ENCODE peak calls at places on chromosomes 11 and 22, in five cellular contexts. L, P, A, M and G are unnamed samples.

GRCh38 chr11:134533511-134533910 is 121.5 kb upstream of the B3GAT1 start:
- DNase-seq in L (no peak), P (no peak), A (peak; percentile 5), M (no peak), G (no peak)

GRCh38 chr11:72579816-72580647 is 94.2 kb downstream of the PDE2A start:
- DNase-seq in L (no peak), P (no peak), A (no peak), M (no peak), G (no peak)

GRCh38 chr11:130478204-130478701 is 29.8 kb downstream of the ADAMTS15 start:
- DNase-seq in L (no peak), P (peak; percentile 44), A (no peak), M (peak; percentile 73), G (peak; percentile 37)

GRCh38 chr11:100778386-100778785 is 91.3 kb downstream of the ARHGAP42 start:
- DNase-seq in L (no peak), P (no peak), A (no peak), M (no peak), G (no peak)

GRCh38 chr22:29801796-29802195 is 34.6 kb downstream of the UQCR10 start:
- DNase-seq in L (no peak), P (no peak), A (no peak), M (no peak), G (no peak)

GRCh38 chr11:85752890-85753581 is 57.9 kb downstream of the SYTL2 start:
- DNase-seq in L (no peak), P (no peak), A (no peak), M (no peak), G (no peak)

GRCh38 chr11:65821107-65821506 is 12.7 kb upstream of the SNX32 start:
- DNase-seq in L (peak; percentile 20), P (no peak), A (no peak), M (peak; percentile 65), G (no peak)

GRCh38 chr11:96426356-96427103 is 36.7 kb downstream of the JRKL start:
- DNase-seq in L (peak; percentile 27), P (no peak), A (no peak), M (peak; percentile 47), G (peak; percentile 55)

GRCh38 chr11:44868021-44868420 is 82.7 kb downstream of the TP53I11 start:
- DNase-seq in L (no peak), P (no peak), A (no peak), M (no peak), G (no peak)

DNA sequence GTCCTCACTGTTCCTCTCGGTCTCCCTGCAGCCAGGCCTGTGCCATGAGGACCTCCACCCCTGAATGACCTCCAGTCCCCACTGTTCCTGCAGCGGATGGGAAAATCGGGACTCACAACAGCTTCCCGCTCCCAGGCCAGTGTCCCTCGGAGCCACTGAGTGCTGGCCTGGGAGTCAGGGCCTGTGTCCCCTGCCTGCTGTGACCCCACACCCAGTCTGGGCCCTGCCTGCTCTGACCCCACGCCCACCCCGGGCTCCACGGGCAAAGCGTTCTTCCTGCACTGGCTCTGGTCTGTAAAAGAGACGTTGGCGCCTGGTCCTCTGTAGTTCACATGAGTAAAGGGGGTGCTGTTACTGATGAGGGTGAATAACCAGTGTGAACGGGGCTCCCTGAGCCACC is 73.0 kb upstream of the SHISAL1 start:
- DNase-seq in L (no peak), P (no peak), A (no peak), M (no peak), G (no peak)
- H3K4me3 ChIP-seq in L (no peak overlapping the region), P (no peak overlapping the region), A (no peak overlapping the region), M (no peak overlapping the region), G (no peak overlapping the region)

DNA sequence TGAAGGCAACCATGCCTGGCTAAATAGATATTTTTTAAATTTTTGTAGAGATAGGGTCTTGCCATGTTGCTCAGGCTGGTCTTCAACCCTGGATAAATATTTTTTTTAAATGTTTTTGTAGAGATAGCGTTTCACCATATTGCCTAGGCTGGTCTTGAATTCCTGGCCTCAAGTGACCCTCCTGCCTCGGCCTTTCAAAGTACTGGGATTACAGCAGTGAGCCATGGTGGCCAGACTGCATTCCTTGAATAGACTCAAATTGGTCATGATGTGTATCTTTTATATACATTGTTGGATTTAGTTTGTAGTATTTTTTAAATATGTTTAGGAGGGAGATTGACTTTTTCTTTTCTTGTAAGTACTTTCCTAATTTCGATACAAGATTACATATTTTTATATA is 325.7 kb upstream of the C11orf87 start:
- DNase-seq in L (no peak), P (no peak), A (no peak), M (no peak), G (no peak)
- H3K4me1 ChIP-seq in L (no peaks in the 10 kb centered on the region), P (no peaks in the 10 kb centered on the region), A (no peaks in the 10 kb centered on the region), M (no peaks in the 10 kb centered on the region), G (no peaks in the 10 kb centered on the region)

GRCh38 chr22:50269573-50270301 is 443 bp downstream of the MAPK11 start:
- DNase-seq in L (no peak), P (no peak), A (no peak), M (peak; percentile 53), G (peak; percentile 36)
- H3K4me3 ChIP-seq in L (peak overlapping the region; percentile 36), P (peak overlapping the region; percentile 58), A (no peak overlapping the region), M (peak overlapping the region; percentile 29), G (peak overlapping the region; percentile 14)

GRCh38 chr11:118930152-118930712 is 4.5 kb upstream of the BCL9L start:
- DNase-seq in L (peak; percentile 75), P (peak; percentile 99), A (peak; percentile 95), M (peak; percentile 95), G (peak; percentile 76)

GRCh38 chr11:118928108-118928869 is 2.6 kb upstream of the BCL9L start:
- DNase-seq in L (peak; percentile 87), P (peak; percentile 99), A (peak; percentile 94), M (peak; percentile 96), G (peak; percentile 95)

GRCh38 chr11:118929496-118930151 is 3.9 kb upstream of the BCL9L start:
- DNase-seq in L (peak; percentile 64), P (peak; percentile 83), A (peak; percentile 95), M (peak; percentile 93), G (peak; percentile 94)

GRCh38 chr11:118927554-118928107 is 1.9 kb upstream of the BCL9L start:
- DNase-seq in L (no peak), P (no peak), A (no peak), M (peak; percentile 6), G (no peak)

DNA sequence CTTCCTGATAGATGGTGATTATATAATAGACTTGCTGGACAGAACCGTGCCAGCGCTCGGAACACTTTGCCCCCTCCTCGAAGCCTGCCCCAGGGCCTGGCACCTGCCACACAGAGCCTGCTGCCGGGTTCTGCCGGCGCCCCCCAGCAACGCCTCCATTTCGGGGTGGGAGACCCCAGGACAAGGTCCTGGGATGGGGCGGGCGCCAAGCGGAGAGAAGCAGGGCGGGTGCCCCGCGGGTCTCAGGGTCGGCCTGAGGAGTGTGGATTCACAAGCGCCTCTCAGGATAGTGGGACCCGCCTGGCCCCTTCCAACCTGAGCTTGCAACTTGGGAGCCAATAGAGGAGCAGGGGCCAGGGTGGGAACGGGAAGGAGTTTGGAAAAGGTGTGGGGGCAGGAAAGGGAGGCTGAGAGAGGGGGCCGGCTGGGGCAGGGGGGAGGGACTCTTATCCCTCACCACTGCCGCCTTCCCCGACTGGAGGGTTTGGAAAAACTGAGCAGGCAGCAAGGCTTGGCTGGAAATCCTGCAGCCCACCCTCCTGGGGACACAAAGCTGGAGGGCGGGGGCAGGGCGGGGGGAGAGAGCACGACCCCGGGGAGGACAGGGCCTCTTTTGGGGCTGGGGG is 3.3 kb upstream of the BCL9L start:
- DNase-seq in L (peak; percentile 36), P (peak; percentile 80), A (no peak), M (peak; percentile 84), G (peak; percentile 73)
- H3K4me1 ChIP-seq in L (peaks cover 56% of the 10 kb centered on the region), P (peaks cover 6% of the 10 kb centered on the region), A (peaks cover 15% of the 10 kb centered on the region), M (peaks cover 28% of the 10 kb centered on the region), G (peaks cover 4% of the 10 kb centered on the region)

GRCh38 chr22:42283288-42284229 is 13.1 kb upstream of the TCF20 start:
- DNase-seq in L (no peak), P (peak; percentile 71), A (no peak), M (peak; percentile 76), G (peak; percentile 68)
- H3K4me3 ChIP-seq in L (peak overlapping the region; percentile 58), P (peak overlapping the region; percentile 56), A (no peak overlapping the region), M (peak overlapping the region; percentile 16), G (peak overlapping the region; percentile 29)

DNA sequence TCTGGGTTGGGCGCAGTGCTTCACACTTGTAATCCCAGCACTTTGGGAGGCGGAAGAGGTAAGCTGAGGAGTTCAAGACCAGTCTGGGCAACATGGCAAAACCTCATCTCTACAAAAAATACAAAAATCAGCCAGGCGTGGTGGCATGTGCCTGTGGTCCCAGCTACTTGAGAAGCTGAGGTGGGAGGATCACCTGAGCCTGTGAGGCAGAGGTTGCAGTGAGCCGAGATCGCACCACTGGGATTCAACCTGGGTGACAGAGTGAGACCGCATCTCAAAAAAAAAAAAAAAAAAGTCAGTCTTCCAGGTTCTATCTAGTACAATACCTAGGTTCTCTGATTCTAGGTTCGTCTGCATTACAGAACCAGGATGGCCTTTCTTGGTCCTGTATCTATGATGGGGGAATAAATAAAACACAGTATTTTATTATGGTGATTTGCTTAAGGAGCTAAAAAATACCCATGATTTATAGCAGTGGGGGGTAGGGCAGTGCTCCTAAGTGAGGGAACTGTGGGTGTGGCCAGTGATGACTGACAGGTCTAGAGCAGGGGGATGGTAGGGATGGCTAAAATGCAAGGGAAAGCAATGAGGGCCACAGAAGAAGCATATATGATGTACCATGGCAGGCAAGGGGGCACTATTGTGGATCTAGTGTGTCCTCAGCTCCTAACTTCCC is 65.6 kb upstream of the NUP160 start:
- DNase-seq in L (no peak), P (no peak), A (no peak), M (no peak), G (no peak)
- H3K4me1 ChIP-seq in L (peaks cover 43% of the 10 kb centered on the region), P (peaks cover 2% of the 10 kb centered on the region), A (peaks cover 26% of the 10 kb centered on the region), M (peaks cover 14% of the 10 kb centered on the region), G (peaks cover 13% of the 10 kb centered on the region)

GRCh38 chr11:118263109-118263508 is 988 bp downstream of the MPZL2 start:
- DNase-seq in L (no peak), P (no peak), A (no peak), M (no peak), G (no peak)
- H3K4me3 ChIP-seq in L (peak overlapping the region; percentile 58), P (peak overlapping the region; percentile 59), A (peak overlapping the region; percentile 16), M (peak overlapping the region; percentile 34), G (no peak overlapping the region)